ENCODE peak calls at places on chromosomes 1 and 21, in five cellular contexts. Y is heart left ventricle, F is ovary, Q is OCI-LY7, U is upper lobe of right lung. R is an unnamed sample.

GRCh38 chr1:78080767-78081166 is 35.0 kb downstream of the GIPC2 start:
- DNase-seq in Y (no peak), U (no peak), Q (no peak), F (no peak), R (no peak)

GRCh38 chr21:35220301-35220700 is 171.2 kb upstream of the RUNX1 start:
- DNase-seq in Y (no peak), U (no peak), Q (no peak), F (no peak), R (no peak)

GRCh38 chr1:211695135-211695816 is 19.9 kb upstream of the NEK2 start:
- DNase-seq in U (no peak), F (no peak), Q (no peak), Y (no peak), R (no peak)

GRCh38 chr21:44405948-44406872 is 49.1 kb upstream of the LRRC3 start:
- DNase-seq in Q (no peak), U (no peak), F (no peak), Y (no peak), R (no peak)

GRCh38 chr21:45423201-45423955 is 18.4 kb downstream of the COL18A1 start:
- DNase-seq in Y (peak; percentile 19), Q (no peak), U (no peak), F (no peak), R (peak; percentile 6)

GRCh38 chr1:22919341-22920025 is 53.2 kb downstream of the LACTBL1 start:
- DNase-seq in Y (no peak), F (no peak), Q (no peak), U (no peak), R (no peak)

GRCh38 chr1:31591425-31592093 is 15.2 kb downstream of the TINAGL1 start:
- DNase-seq in F (no peak), Y (no peak), Q (no peak), U (peak; percentile 39), R (no peak)

GRCh38 chr1:193104496-193104905 is 713 bp downstream of the GLRX2 start:
- DNase-seq in Q (peak; percentile 27), F (peak; percentile 37), U (peak; percentile 85), Y (peak; percentile 63), R (peak; percentile 43)

GRCh38 chr1:9151326-9151860 is 22.5 kb upstream of the GPR157 start:
- DNase-seq in F (no peak), Y (peak; percentile 64), U (peak; percentile 77), Q (no peak), R (peak; percentile 40)

GRCh38 chr1:119582801-119583200 is 65.3 kb downstream of the ZNF697 start:
- DNase-seq in Q (peak; percentile 32), Y (peak; percentile 46), U (no peak), F (peak; percentile 24), R (peak; percentile 29)

GRCh38 chr1:54742262-54742661 is 22.1 kb downstream of the PARS2 start:
- DNase-seq in F (no peak), U (no peak), Q (no peak), Y (no peak), R (no peak)

GRCh38 chr1:202274611-202275010 is 67.1 kb downstream of the UBE2T start:
- DNase-seq in Q (peak; percentile 47), Y (peak; percentile 49), U (no peak), F (no peak), R (no peak)

GRCh38 chr1:198529414-198529813 is 11.1 kb downstream of the ATP6V1G3 start:
- DNase-seq in F (no peak), Q (no peak), Y (no peak), U (no peak), R (no peak)

GRCh38 chr1:171468120-171468790 is 17.1 kb upstream of the PRRC2C start:
- DNase-seq in Q (no peak), U (no peak), F (no peak), Y (no peak), R (no peak)

GRCh38 chr1:18400347-18401102 is 80.2 kb upstream of the KLHDC7A start:
- DNase-seq in F (no peak), Y (no peak), Q (no peak), U (no peak), R (no peak)

GRCh38 chr1:178518894-178519293 is 6.0 kb downstream of the TEX35 start:
- DNase-seq in F (no peak), U (no peak), Y (no peak), Q (no peak), R (no peak)

GRCh38 chr1:155964193-155964592 is 14.2 kb downstream of the ARHGEF2 start:
- DNase-seq in F (no peak), Y (no peak), U (no peak), Q (no peak), R (no peak)

GRCh38 chr1:155962599-155963211 is 15.6 kb downstream of the ARHGEF2 start:
- DNase-seq in F (peak; percentile 42), Q (no peak), U (no peak), Y (peak; percentile 68), R (no peak)

GRCh38 chr1:155960081-155960745 is 18.1 kb downstream of the ARHGEF2 start:
- DNase-seq in U (no peak), F (no peak), Q (peak; percentile 67), Y (no peak), R (no peak)

GRCh38 chr1:155966135-155966534 is 12.2 kb downstream of the ARHGEF2 start:
- DNase-seq in U (no peak), F (no peak), Q (no peak), Y (no peak), R (no peak)

GRCh38 chr1:155961937-155962336 is 16.4 kb downstream of the ARHGEF2 start:
- DNase-seq in Q (no peak), U (no peak), F (peak; percentile 56), Y (peak; percentile 87), R (peak; percentile 65)
- TF ChIP-seq CTCF in Q (no peak), U (peak; percentile 33), F (no peak), Y (peak; percentile 32), R (peak; percentile 45)

GRCh38 chr1:244860078-244860477 is 4.3 kb downstream of the HNRNPU start:
- DNase-seq in Y (no peak), F (no peak), Q (no peak), U (no peak), R (no peak)

GRCh38 chr1:244860914-244861610 is 3.3 kb downstream of the HNRNPU start:
- DNase-seq in F (no peak), Y (no peak), Q (no peak), U (no peak), R (no peak)

GRCh38 chr1:244861683-244862082 is 2.7 kb downstream of the HNRNPU start:
- DNase-seq in Q (no peak), F (no peak), U (no peak), Y (no peak), R (no peak)

GRCh38 chr1:244857761-244858160 is 6.6 kb downstream of the HNRNPU start:
- DNase-seq in Y (no peak), Q (no peak), U (no peak), F (no peak), R (no peak)

GRCh38 chr1:244858357-244858756 is 6.0 kb downstream of the HNRNPU start:
- DNase-seq in F (no peak), U (no peak), Q (no peak), Y (no peak), R (no peak)
- H3K4me1 ChIP-seq in F (peaks cover 7% of the 10 kb centered on the region), U (peaks cover 62% of the 10 kb centered on the region), Q (peaks cover 48% of the 10 kb centered on the region), Y (peaks cover 71% of the 10 kb centered on the region), R (peaks cover 96% of the 10 kb centered on the region)

GRCh38 chr1:116408803-116409720 is 36.0 kb downstream of the ATP1A1 start:
- DNase-seq in F (no peak), Q (no peak), Y (no peak), U (no peak), R (no peak)
- H3K27ac ChIP-seq in F (no peak overlapping the region), Q (no peak overlapping the region), Y (peak overlapping the region; percentile 49), U (no peak overlapping the region), R (peak overlapping the region; percentile 68)

GRCh38 chr1:156752843-156753486 is 1.5 kb upstream of the HDGF start:
- DNase-seq in Y (no peak), F (no peak), U (no peak), Q (peak; percentile 32), R (no peak)

GRCh38 chr1:156750191-156750931 is 1.1 kb downstream of the HDGF start:
- DNase-seq in Q (peak; percentile 66), U (peak; percentile 77), F (peak; percentile 67), Y (peak; percentile 41), R (no peak)

GRCh38 chr1:156750932-156751723 is at the start of gene HDGF:
- DNase-seq in F (peak; percentile 74), U (peak; percentile 88), Q (peak; percentile 60), Y (peak; percentile 54), R (peak; percentile 61)

GRCh38 chr1:156754219-156754618 is 2.7 kb upstream of the HDGF start:
- DNase-seq in Q (no peak), F (no peak), U (no peak), Y (no peak), R (no peak)

GRCh38 chr1:156751724-156752481 is 428 bp upstream of the HDGF start:
- DNase-seq in F (peak; percentile 98), U (peak; percentile 99), Q (peak; percentile 97), Y (peak; percentile 98), R (peak; percentile 99)
- TF ChIP-seq CTCF in F (no peak), U (no peak), Q (no peak), Y (no peak), R (no peak)

GRCh38 chr1:183070923-183071618 is 47.9 kb downstream of the LAMC1 start:
- DNase-seq in Q (peak; percentile 75), Y (no peak), F (no peak), U (no peak), R (no peak)
- H3K4me1 ChIP-seq in Q (peaks cover 41% of the 10 kb centered on the region), Y (peaks cover 68% of the 10 kb centered on the region), F (peaks cover 9% of the 10 kb centered on the region), U (peaks cover 46% of the 10 kb centered on the region), R (peaks cover 86% of the 10 kb centered on the region)

GRCh38 chr1:241715435-241715834 is 63.4 kb downstream of the WDR64 start:
- DNase-seq in Y (no peak), U (no peak), Q (no peak), F (no peak), R (no peak)
- H3K27ac ChIP-seq in Y (no peak overlapping the region), U (no peak overlapping the region), Q (no peak overlapping the region), F (no peak overlapping the region), R (no peak overlapping the region)

GRCh38 chr1:6392880-6393399 is 627 bp downstream of the ACOT7 start:
- DNase-seq in U (no peak), Q (no peak), Y (peak; percentile 38), F (no peak), R (no peak)

GRCh38 chr1:6392081-6392879 is 1.3 kb downstream of the ACOT7 start:
- DNase-seq in Y (no peak), F (no peak), U (no peak), Q (peak; percentile 13), R (no peak)

GRCh38 chr1:6389971-6390370 is 3.6 kb downstream of the ACOT7 start:
- DNase-seq in Q (no peak), F (no peak), U (no peak), Y (no peak), R (no peak)

GRCh38 chr1:6396998-6397397 is 3.4 kb upstream of the ACOT7 start:
- DNase-seq in U (no peak), Q (peak; percentile 27), Y (no peak), F (no peak), R (no peak)

DNA sequence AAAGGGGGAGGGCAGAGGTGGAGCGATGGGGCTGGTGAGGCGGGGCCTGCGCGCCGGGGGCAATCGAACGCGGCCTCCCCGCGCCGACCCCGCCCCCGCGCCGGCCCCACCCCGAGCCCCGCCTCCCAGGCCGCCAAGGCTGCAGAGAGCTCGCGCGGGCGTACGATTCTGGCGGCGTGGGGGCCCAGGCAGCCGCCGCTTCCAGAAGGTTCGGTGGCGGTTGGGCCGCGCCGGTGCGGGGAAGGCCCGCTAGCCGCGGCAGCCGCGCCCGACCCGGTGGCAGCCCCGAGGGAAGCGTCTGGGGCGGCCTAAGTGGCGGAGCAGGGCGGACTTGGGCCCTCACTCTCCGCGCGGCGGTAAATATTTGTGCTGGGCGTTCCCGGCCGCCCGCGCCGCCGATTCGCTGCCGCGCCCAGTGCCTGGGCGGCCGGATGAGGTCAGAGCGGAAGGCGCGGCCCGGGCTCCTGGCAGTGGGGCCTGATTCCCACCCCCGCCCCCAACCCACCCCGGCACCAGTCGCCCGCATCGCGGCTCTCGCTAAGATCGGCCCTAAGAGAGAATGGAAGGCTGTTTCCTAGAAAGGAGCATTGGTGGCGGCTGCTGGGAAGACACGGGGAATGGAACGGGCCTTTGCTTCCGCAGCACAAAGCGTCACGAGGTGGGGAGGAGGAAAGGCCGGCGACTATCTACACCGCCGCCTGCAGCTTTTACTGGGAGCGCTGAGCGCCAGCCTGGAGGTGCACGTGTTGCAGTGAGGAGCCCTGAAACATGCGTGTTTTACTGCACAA is at the start of gene ACOT7:
- DNase-seq in Q (peak; percentile 92), Y (peak; percentile 90), U (peak; percentile 95), F (peak; percentile 88), R (peak; percentile 91)
- TF ChIP-seq CTCF in Q (peak; percentile 14), Y (peak; percentile 8), U (peak; percentile 7), F (no peak), R (peak; percentile 35)

R was measured in left ventricle myocardium inferior.